ENCODE peak calls at places on chromosomes 3 and 15, in seven cellular contexts. K is H9, H is A549, E is AG04450, A is pancreas, N is astrocyte of the cerebellum, V is mesothelial cell of epicardium. G is an unnamed sample.

GRCh38 chr3:82610236-82610635 is 848.8 kb upstream of the GBE1 start:
- DNase-seq in K (no peak), H (no peak), E (no peak), A (no peak), N (no peak), V (no peak), G (no peak)

GRCh38 chr15:80991446-80991845 is 1.8 kb upstream of the MESD start:
- DNase-seq in K (no peak), H (no peak), E (no peak), A (peak; percentile 48), N (no peak), V (no peak), G (no peak)

GRCh38 chr15:92906563-92907081 is 6.5 kb downstream of the CHD2 start:
- DNase-seq in K (no peak), H (peak; percentile 78), E (no peak), A (no peak), N (no peak), V (no peak), G (no peak)

GRCh38 chr15:27479232-27480140 is 508.5 kb downstream of the GABRG3 start:
- DNase-seq in K (no peak), H (no peak), E (no peak), A (no peak), N (no peak), V (no peak), G (no peak)

GRCh38 chr3:123552095-123552714 is 32.6 kb downstream of the HACD2 start:
- DNase-seq in K (no peak), H (peak; percentile 18), E (no peak), A (no peak), N (no peak), V (no peak), G (no peak)

GRCh38 chr3:108554233-108554632 is 35.0 kb downstream of the CIP2A start:
- DNase-seq in K (no peak), H (no peak), E (no peak), A (no peak), N (no peak), V (no peak), G (no peak)

GRCh38 chr3:180416111-180416541 is 185.8 kb upstream of the TTC14 start:
- DNase-seq in K (no peak), H (no peak), E (no peak), A (no peak), N (peak; percentile 40), V (no peak), G (no peak)

GRCh38 chr3:172138792-172139507 is 99.6 kb downstream of the FNDC3B start:
- DNase-seq in K (no peak), H (peak; percentile 57), E (no peak), A (peak; percentile 55), N (no peak), V (no peak), G (no peak)

GRCh38 chr3:151777880-151778279 is 36.0 kb upstream of the AADAC start:
- DNase-seq in K (no peak), H (no peak), E (no peak), A (no peak), N (no peak), V (no peak), G (no peak)

GRCh38 chr3:15557511-15557946 is 36.0 kb upstream of the COLQ start:
- DNase-seq in K (peak; percentile 50), H (peak; percentile 81), E (peak; percentile 39), A (peak; percentile 46), N (peak; percentile 70), V (no peak), G (peak; percentile 27)

GRCh38 chr3:142168514-142168913 is 19.2 kb upstream of the TFDP2 start:
- DNase-seq in K (peak; percentile 40), H (no peak), E (no peak), A (no peak), N (no peak), V (no peak), G (no peak)

GRCh38 chr15:50872832-50873231 is 35.7 kb upstream of the AP4E1 start:
- DNase-seq in K (no peak), H (no peak), E (no peak), A (no peak), N (no peak), V (no peak), G (no peak)

GRCh38 chr15:31434418-31435255 is 108.0 kb downstream of the KLF13 start:
- DNase-seq in K (no peak), H (no peak), E (peak; percentile 61), A (no peak), N (peak; percentile 24), V (no peak), G (peak; percentile 78)

GRCh38 chr3:185279582-185280138 is 25.8 kb upstream of the EHHADH start:
- DNase-seq in K (no peak), H (no peak), E (no peak), A (no peak), N (no peak), V (no peak), G (no peak)

GRCh38 chr3:69472093-69472492 is 86.2 kb upstream of the FRMD4B start:
- DNase-seq in K (no peak), H (no peak), E (no peak), A (no peak), N (no peak), V (no peak), G (no peak)

GRCh38 chr3:190780524-190780923 is 82.0 kb downstream of the GMNC start:
- DNase-seq in K (no peak), H (no peak), E (no peak), A (no peak), N (no peak), V (no peak), G (no peak)

GRCh38 chr3:149751551-149751950 is 738 bp downstream of the COMMD2 start:
- DNase-seq in K (no peak), H (no peak), E (no peak), A (no peak), N (no peak), V (no peak), G (no peak)

GRCh38 chr3:46408853-46409252 is 1.8 kb downstream of the CCRL2 start:
- DNase-seq in K (no peak), H (no peak), E (no peak), A (no peak), N (no peak), V (no peak), G (no peak)

GRCh38 chr3:197317250-197317963 is 19.0 kb upstream of the DLG1 start:
- DNase-seq in K (no peak), H (no peak), E (no peak), A (no peak), N (peak; percentile 94), V (no peak), G (no peak)

GRCh38 chr3:188792788-188793187 is 379.0 kb upstream of the TPRG1 start:
- DNase-seq in K (peak; percentile 33), H (no peak), E (no peak), A (no peak), N (no peak), V (no peak), G (no peak)

GRCh38 chr3:88987786-88988185 is 119.6 kb upstream of the EPHA3 start:
- DNase-seq in K (no peak), H (no peak), E (no peak), A (no peak), N (no peak), V (no peak), G (no peak)

GRCh38 chr3:23431759-23432158 is 228.6 kb downstream of the UBE2E2 start:
- DNase-seq in K (no peak), H (no peak), E (no peak), A (no peak), N (no peak), V (no peak), G (no peak)

GRCh38 chr3:37287776-37288175 is 113.4 kb upstream of the LRRFIP2 start:
- DNase-seq in K (no peak), H (no peak), E (no peak), A (no peak), N (no peak), V (no peak), G (no peak)
- TF ChIP-seq CTCF in K (no peak), H (no peak), E (no peak), A (no peak), N (no peak), V (no peak), G (no peak)

DNA sequence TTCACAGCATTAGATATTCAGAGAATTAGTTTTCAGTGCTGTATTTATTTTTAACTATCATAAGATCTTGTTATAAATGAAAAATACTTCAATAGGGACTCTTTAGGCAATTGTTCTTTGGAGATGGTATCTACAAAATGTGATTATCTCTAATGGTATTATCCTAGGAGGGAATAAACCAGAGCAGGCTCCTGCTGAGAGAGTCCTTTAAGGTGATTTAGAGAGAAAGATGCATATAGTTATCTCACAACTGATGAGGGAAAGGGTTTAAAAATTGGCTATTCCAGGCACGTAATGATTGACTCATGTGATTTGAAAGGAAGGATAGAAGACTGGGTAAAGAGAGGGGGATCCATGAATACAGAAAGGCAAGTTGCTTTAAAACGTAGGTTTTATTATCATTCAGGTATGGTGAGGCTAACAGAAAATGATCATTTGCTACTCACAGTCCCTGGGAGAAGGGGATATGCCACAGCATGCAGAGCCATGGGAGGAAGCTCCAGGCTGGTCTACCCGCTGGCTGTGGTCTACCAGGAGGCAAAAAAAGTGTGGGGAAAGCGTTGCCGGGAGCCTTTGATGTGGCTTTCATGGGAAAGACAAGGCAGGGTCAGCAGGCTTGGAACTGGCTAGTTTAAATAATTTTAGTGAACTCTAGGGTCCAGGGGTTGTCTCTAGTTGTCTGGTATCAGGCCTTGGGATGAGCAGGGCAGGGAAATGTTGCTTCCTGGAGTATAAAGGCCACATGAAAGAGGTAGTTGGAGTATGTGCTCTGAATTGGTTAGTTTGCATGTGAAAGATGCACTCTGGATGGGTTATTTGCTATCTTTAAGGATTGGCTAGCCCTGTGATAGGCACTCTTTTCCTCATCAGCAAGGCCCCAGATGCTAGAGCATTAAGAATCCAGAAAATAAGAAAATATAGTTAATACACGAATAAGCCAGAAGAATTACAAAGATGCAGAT is 798.4 kb upstream of the GRM7 start:
- DNase-seq in K (peak; percentile 37), H (no peak), E (no peak), A (no peak), N (no peak), V (no peak), G (no peak)
- TF ChIP-seq CTCF in K (no peak), H (no peak), E (no peak), A (no peak), N (no peak), V (no peak), G (no peak)

DNA sequence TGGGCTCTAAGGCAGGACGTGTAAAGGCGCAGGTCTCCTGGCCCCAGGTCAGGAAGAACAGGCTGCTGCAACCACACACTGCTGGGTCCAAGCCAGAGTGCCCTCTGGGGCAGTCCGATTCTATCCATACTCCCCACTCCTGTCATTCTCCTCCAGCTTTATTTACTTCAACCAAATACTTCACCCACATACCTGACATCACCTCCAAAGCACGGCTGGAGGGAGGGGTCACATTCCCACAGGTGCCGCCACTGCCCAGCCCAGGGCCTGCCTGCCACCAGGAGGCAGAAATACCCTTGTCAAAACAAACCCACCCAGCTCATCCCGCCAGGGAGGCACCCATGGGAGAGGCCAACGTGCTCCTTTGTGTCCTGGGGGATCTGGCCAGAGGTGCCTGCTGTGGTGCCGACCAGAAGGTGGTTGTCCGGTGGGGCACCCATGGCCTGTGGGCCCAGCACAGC is 100.4 kb downstream of the DAPK2 start:
- DNase-seq in K (peak; percentile 37), H (no peak), E (no peak), A (no peak), N (no peak), V (no peak), G (no peak)
- TF ChIP-seq CTCF in K (peak; percentile 11), H (no peak), E (no peak), A (no peak), N (no peak), V (no peak), G (no peak)

DNA sequence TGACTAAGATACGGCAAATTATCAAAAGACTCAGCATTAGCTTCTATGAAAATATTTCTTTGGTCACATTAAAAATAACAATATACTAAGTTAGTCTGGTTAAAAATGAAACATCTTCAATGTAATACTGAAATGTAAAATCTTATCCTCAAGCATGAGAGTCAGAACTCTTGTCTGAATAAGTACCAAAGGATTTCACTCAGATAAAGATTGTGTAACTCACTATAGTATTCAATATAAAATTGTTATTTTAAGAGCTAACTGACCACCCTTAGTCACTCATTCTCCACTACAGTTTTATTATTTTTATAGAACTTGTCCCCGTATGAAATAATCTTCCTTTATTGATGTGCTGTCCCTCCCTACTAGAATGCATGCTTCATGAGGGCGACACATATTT is 426.3 kb downstream of the MECOM start:
- DNase-seq in K (no peak), H (no peak), E (no peak), A (no peak), N (no peak), V (no peak), G (no peak)
- TF ChIP-seq CTCF in K (no peak), H (no peak), E (no peak), A (no peak), N (no peak), V (no peak), G (no peak)

G was measured in natural killer cell.